ENCODE peak calls at places on chromosomes 13 and 19, in nine cellular contexts. One of them, this sample, is unnamed.

GRCh38 chr19:51478381-51479285 is at the start of gene CEACAM18:
- DNase-seq in HCT116: no peak
- DNase-seq in fibroblast of lung: no peak
- DNase-seq in body of pancreas: no peak
- DNase-seq in right atrium auricular region: no peak
- DNase-seq in colonic mucosa: no peak
- DNase-seq in cardiac muscle cell: no peak
- DNase-seq in PC-9: no peak
- DNase-seq in psoas muscle: no peak
- DNase-seq in this sample: no peak

GRCh38 chr19:54646331-54646841 is 16.1 kb downstream of the LILRB1 start:
- DNase-seq in HCT116: no peak
- DNase-seq in fibroblast of lung: no peak
- DNase-seq in body of pancreas: no peak
- DNase-seq in right atrium auricular region: no peak
- DNase-seq in colonic mucosa: no peak
- DNase-seq in cardiac muscle cell: no peak
- DNase-seq in PC-9: no peak
- DNase-seq in psoas muscle: no peak
- DNase-seq in this sample: no peak

GRCh38 chr19:48325265-48325910 is at the start of gene EMP3:
- DNase-seq in HCT116: peak; percentile 63
- DNase-seq in fibroblast of lung: peak; percentile 95
- DNase-seq in body of pancreas: peak; percentile 51
- DNase-seq in right atrium auricular region: peak; percentile 87
- DNase-seq in colonic mucosa: peak; percentile 76
- DNase-seq in cardiac muscle cell: peak; percentile 95
- DNase-seq in PC-9: peak; percentile 76
- DNase-seq in psoas muscle: peak; percentile 87
- DNase-seq in this sample: peak; percentile 93

GRCh38 chr19:19458110-19458816 is 52.8 kb downstream of the GATAD2A start:
- DNase-seq in HCT116: no peak
- DNase-seq in fibroblast of lung: no peak
- DNase-seq in body of pancreas: no peak
- DNase-seq in right atrium auricular region: no peak
- DNase-seq in colonic mucosa: no peak
- DNase-seq in cardiac muscle cell: no peak
- DNase-seq in PC-9: no peak
- DNase-seq in psoas muscle: no peak
- DNase-seq in this sample: no peak

GRCh38 chr13:35767256-35767981 is 290.9 kb upstream of the MAB21L1 start:
- DNase-seq in HCT116: no peak
- DNase-seq in fibroblast of lung: no peak
- DNase-seq in body of pancreas: no peak
- DNase-seq in right atrium auricular region: no peak
- DNase-seq in colonic mucosa: no peak
- DNase-seq in cardiac muscle cell: no peak
- DNase-seq in PC-9: no peak
- DNase-seq in psoas muscle: no peak
- DNase-seq in this sample: no peak

GRCh38 chr19:46629546-46630025 is 4.7 kb upstream of the PTGIR start:
- DNase-seq in HCT116: no peak
- DNase-seq in fibroblast of lung: peak; percentile 14
- DNase-seq in body of pancreas: peak; percentile 65
- DNase-seq in right atrium auricular region: no peak
- DNase-seq in colonic mucosa: no peak
- DNase-seq in cardiac muscle cell: peak; percentile 82
- DNase-seq in PC-9: no peak
- DNase-seq in psoas muscle: no peak
- DNase-seq in this sample: no peak

GRCh38 chr19:51702103-51702753 is 9.1 kb downstream of the SPACA6 start:
- DNase-seq in HCT116: no peak
- DNase-seq in fibroblast of lung: peak; percentile 36
- DNase-seq in body of pancreas: peak; percentile 96
- DNase-seq in right atrium auricular region: peak; percentile 89
- DNase-seq in colonic mucosa: peak; percentile 78
- DNase-seq in cardiac muscle cell: peak; percentile 79
- DNase-seq in PC-9: peak; percentile 92
- DNase-seq in psoas muscle: peak; percentile 86
- DNase-seq in this sample: peak; percentile 90

GRCh38 chr13:20127563-20128458 is 33.0 kb downstream of the GJA3 start:
- DNase-seq in HCT116: no peak
- DNase-seq in fibroblast of lung: peak; percentile 51
- DNase-seq in body of pancreas: peak; percentile 78
- DNase-seq in right atrium auricular region: peak; percentile 75
- DNase-seq in colonic mucosa: peak; percentile 69
- DNase-seq in cardiac muscle cell: peak; percentile 65
- DNase-seq in PC-9: peak; percentile 62
- DNase-seq in psoas muscle: peak; percentile 83
- DNase-seq in this sample: peak; percentile 84

GRCh38 chr13:36188446-36188845 is 25.9 kb downstream of the SOHLH2 start:
- DNase-seq in HCT116: no peak
- DNase-seq in fibroblast of lung: no peak
- DNase-seq in body of pancreas: no peak
- DNase-seq in right atrium auricular region: no peak
- DNase-seq in colonic mucosa: no peak
- DNase-seq in cardiac muscle cell: no peak
- DNase-seq in PC-9: no peak
- DNase-seq in psoas muscle: no peak
- DNase-seq in this sample: no peak

GRCh38 chr13:93765056-93765455 is 538.4 kb downstream of the GPC6 start:
- DNase-seq in HCT116: no peak
- DNase-seq in fibroblast of lung: no peak
- DNase-seq in body of pancreas: no peak
- DNase-seq in right atrium auricular region: no peak
- DNase-seq in colonic mucosa: no peak
- DNase-seq in cardiac muscle cell: no peak
- DNase-seq in PC-9: no peak
- DNase-seq in psoas muscle: no peak
- DNase-seq in this sample: no peak

GRCh38 chr13:104641309-104641708 is 1575.1 kb upstream of the SLC10A2 start:
- DNase-seq in HCT116: no peak
- DNase-seq in fibroblast of lung: peak; percentile 60
- DNase-seq in body of pancreas: no peak
- DNase-seq in right atrium auricular region: no peak
- DNase-seq in colonic mucosa: no peak
- DNase-seq in cardiac muscle cell: peak; percentile 3
- DNase-seq in PC-9: peak; percentile 39
- DNase-seq in psoas muscle: no peak
- DNase-seq in this sample: no peak

GRCh38 chr19:48318286-48318987 is 6.9 kb upstream of the EMP3 start:
- DNase-seq in HCT116: no peak
- DNase-seq in fibroblast of lung: no peak
- DNase-seq in body of pancreas: no peak
- DNase-seq in right atrium auricular region: no peak
- DNase-seq in colonic mucosa: no peak
- DNase-seq in cardiac muscle cell: no peak
- DNase-seq in PC-9: no peak
- DNase-seq in psoas muscle: no peak
- DNase-seq in this sample: no peak

GRCh38 chr19:14147797-14148605 is 11.6 kb upstream of the ASF1B start:
- DNase-seq in HCT116: peak; percentile 36
- DNase-seq in fibroblast of lung: peak; percentile 65
- DNase-seq in body of pancreas: peak; percentile 67
- DNase-seq in right atrium auricular region: peak; percentile 85
- DNase-seq in colonic mucosa: peak; percentile 72
- DNase-seq in cardiac muscle cell: peak; percentile 80
- DNase-seq in PC-9: peak; percentile 64
- DNase-seq in psoas muscle: peak; percentile 84
- DNase-seq in this sample: no peak

GRCh38 chr13:33284916-33285315 is 639 bp downstream of the STARD13 start:
- DNase-seq in HCT116: no peak
- DNase-seq in fibroblast of lung: no peak
- DNase-seq in body of pancreas: no peak
- DNase-seq in right atrium auricular region: no peak
- DNase-seq in colonic mucosa: no peak
- DNase-seq in cardiac muscle cell: peak; percentile 39
- DNase-seq in PC-9: no peak
- DNase-seq in psoas muscle: no peak
- DNase-seq in this sample: no peak

GRCh38 chr19:50568321-50569022 is at the start of gene LRRC4B:
- DNase-seq in HCT116: no peak
- DNase-seq in fibroblast of lung: no peak
- DNase-seq in body of pancreas: no peak
- DNase-seq in right atrium auricular region: no peak
- DNase-seq in colonic mucosa: no peak
- DNase-seq in cardiac muscle cell: peak; percentile 16
- DNase-seq in PC-9: no peak
- DNase-seq in psoas muscle: no peak
- DNase-seq in this sample: no peak

GRCh38 chr19:41363753-41364545 is at the start of gene B9D2:
- DNase-seq in HCT116: peak; percentile 96
- DNase-seq in fibroblast of lung: peak; percentile 99
- DNase-seq in body of pancreas: peak; percentile 99
- DNase-seq in right atrium auricular region: peak; percentile 98
- DNase-seq in colonic mucosa: peak; percentile 98
- DNase-seq in cardiac muscle cell: peak; percentile 99
- DNase-seq in PC-9: peak; percentile 97
- DNase-seq in psoas muscle: peak; percentile 99
- DNase-seq in this sample: peak; percentile 98

GRCh38 chr19:41367848-41368301 is 3.9 kb upstream of the B9D2 start:
- DNase-seq in HCT116: no peak
- DNase-seq in fibroblast of lung: peak; percentile 84
- DNase-seq in body of pancreas: peak; percentile 31
- DNase-seq in right atrium auricular region: no peak
- DNase-seq in colonic mucosa: no peak
- DNase-seq in cardiac muscle cell: peak; percentile 93
- DNase-seq in PC-9: peak; percentile 35
- DNase-seq in psoas muscle: no peak
- DNase-seq in this sample: no peak

GRCh38 chr19:41364546-41365391 is 820 bp upstream of the B9D2 start:
- DNase-seq in HCT116: no peak
- DNase-seq in fibroblast of lung: no peak
- DNase-seq in body of pancreas: no peak
- DNase-seq in right atrium auricular region: no peak
- DNase-seq in colonic mucosa: no peak
- DNase-seq in cardiac muscle cell: no peak
- DNase-seq in PC-9: no peak
- DNase-seq in psoas muscle: no peak
- DNase-seq in this sample: no peak

GRCh38 chr19:41363371-41363752 is 587 bp downstream of the B9D2 start:
- DNase-seq in HCT116: no peak
- DNase-seq in fibroblast of lung: no peak
- DNase-seq in body of pancreas: no peak
- DNase-seq in right atrium auricular region: no peak
- DNase-seq in colonic mucosa: no peak
- DNase-seq in cardiac muscle cell: no peak
- DNase-seq in PC-9: no peak
- DNase-seq in psoas muscle: peak; percentile 50
- DNase-seq in this sample: no peak

DNA sequence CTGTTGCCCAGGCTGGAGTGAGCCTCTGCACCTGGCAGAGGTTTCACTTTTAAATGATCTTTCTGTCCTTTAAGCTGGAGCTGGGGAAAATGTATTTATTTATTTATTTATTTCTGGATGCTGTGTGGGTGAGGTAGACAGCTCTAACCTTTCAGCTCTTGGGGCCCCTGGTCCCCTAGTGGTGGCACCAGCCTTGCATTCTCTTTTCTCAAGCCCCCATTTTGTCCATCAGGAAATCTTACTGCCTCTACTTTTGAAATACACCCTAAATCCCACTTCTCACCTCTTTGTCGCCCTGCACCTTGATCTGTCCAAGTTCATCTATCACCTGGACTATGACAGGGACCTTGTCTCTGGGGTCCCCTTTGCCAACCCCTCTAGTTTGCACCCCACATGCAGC is 2.1 kb upstream of the B9D2 start:
- DNase-seq in HCT116: no peak
- DNase-seq in fibroblast of lung: no peak
- DNase-seq in body of pancreas: no peak
- DNase-seq in right atrium auricular region: no peak
- DNase-seq in colonic mucosa: no peak
- DNase-seq in cardiac muscle cell: no peak
- DNase-seq in PC-9: no peak
- DNase-seq in psoas muscle: no peak
- DNase-seq in this sample: no peak
- TF ChIP-seq CTCF in HCT116: no peak
- TF ChIP-seq CTCF in fibroblast of lung: no peak
- TF ChIP-seq CTCF in body of pancreas: no peak
- TF ChIP-seq CTCF in right atrium auricular region: no peak
- TF ChIP-seq CTCF in colonic mucosa: no peak
- TF ChIP-seq CTCF in cardiac muscle cell: peak; percentile 14
- TF ChIP-seq CTCF in PC-9: peak; percentile 30
- TF ChIP-seq CTCF in psoas muscle: no peak
- TF ChIP-seq CTCF in this sample: no peak

GRCh38 chr13:75762967-75763366 is 126.8 kb downstream of the LMO7 start:
- DNase-seq in HCT116: no peak
- DNase-seq in fibroblast of lung: no peak
- DNase-seq in body of pancreas: no peak
- DNase-seq in right atrium auricular region: no peak
- DNase-seq in colonic mucosa: no peak
- DNase-seq in cardiac muscle cell: no peak
- DNase-seq in PC-9: no peak
- DNase-seq in psoas muscle: no peak
- DNase-seq in this sample: no peak
- H3K4me3 ChIP-seq in HCT116: no peak overlapping the region
- H3K4me3 ChIP-seq in fibroblast of lung: peak overlapping the region; percentile 53
- H3K4me3 ChIP-seq in body of pancreas: no peak overlapping the region
- H3K4me3 ChIP-seq in right atrium auricular region: peak overlapping the region; percentile 37
- H3K4me3 ChIP-seq in colonic mucosa: peak overlapping the region; percentile 30
- H3K4me3 ChIP-seq in cardiac muscle cell: no peak overlapping the region
- H3K4me3 ChIP-seq in PC-9: peak overlapping the region; percentile 59
- H3K4me3 ChIP-seq in psoas muscle: peak overlapping the region; percentile 69
- H3K4me3 ChIP-seq in this sample: peak overlapping the region; percentile 58

GRCh38 chr13:45316996-45317395 is 24.0 kb downstream of the TPT1 start:
- DNase-seq in HCT116: no peak
- DNase-seq in fibroblast of lung: no peak
- DNase-seq in body of pancreas: no peak
- DNase-seq in right atrium auricular region: no peak
- DNase-seq in colonic mucosa: no peak
- DNase-seq in cardiac muscle cell: no peak
- DNase-seq in PC-9: no peak
- DNase-seq in psoas muscle: no peak
- DNase-seq in this sample: no peak
- H3K27ac ChIP-seq in HCT116: no peak overlapping the region
- H3K27ac ChIP-seq in fibroblast of lung: no peak overlapping the region
- H3K27ac ChIP-seq in body of pancreas: no peak overlapping the region
- H3K27ac ChIP-seq in right atrium auricular region: no peak overlapping the region
- H3K27ac ChIP-seq in colonic mucosa: no peak overlapping the region
- H3K27ac ChIP-seq in cardiac muscle cell: no peak overlapping the region
- H3K27ac ChIP-seq in PC-9: no peak overlapping the region
- H3K27ac ChIP-seq in psoas muscle: no peak overlapping the region
- H3K27ac ChIP-seq in this sample: no peak overlapping the region

DNA sequence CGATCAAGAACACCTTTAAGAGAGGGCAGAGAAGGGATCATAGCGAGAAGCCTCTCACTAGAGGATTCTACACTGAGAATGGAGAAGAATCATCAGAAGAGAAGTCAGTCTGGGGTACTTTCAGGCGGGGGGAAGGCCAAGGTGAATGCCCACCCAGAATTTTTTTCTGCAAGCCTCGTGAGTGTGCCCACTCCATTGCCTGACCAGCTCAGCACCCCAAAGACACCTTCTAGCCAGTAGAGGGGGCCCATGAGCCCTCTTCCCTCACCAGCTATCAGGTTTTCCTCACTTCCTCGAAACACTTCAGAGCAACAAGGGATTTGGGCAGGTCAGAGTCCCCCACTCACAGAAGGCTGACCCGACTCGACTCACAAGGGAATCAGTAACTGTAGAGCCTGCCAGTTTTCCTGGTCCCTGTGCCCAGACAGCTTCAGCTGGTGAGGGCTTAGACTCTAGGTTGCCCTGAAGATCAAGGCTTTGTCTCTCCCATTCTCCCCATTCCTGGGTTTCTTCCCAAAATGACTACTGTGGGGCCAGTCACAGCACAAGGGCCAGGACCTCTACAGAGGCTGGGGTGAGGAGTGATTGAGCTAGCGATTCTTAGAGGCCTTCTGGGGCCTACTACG is 18.4 kb downstream of the NLRP13 start:
- DNase-seq in HCT116: peak; percentile 13
- DNase-seq in fibroblast of lung: no peak
- DNase-seq in body of pancreas: no peak
- DNase-seq in right atrium auricular region: peak; percentile 21
- DNase-seq in colonic mucosa: no peak
- DNase-seq in cardiac muscle cell: no peak
- DNase-seq in PC-9: peak; percentile 10
- DNase-seq in psoas muscle: no peak
- DNase-seq in this sample: no peak
- TF ChIP-seq CTCF in HCT116: peak; percentile 38
- TF ChIP-seq CTCF in fibroblast of lung: no peak
- TF ChIP-seq CTCF in body of pancreas: no peak
- TF ChIP-seq CTCF in right atrium auricular region: no peak
- TF ChIP-seq CTCF in colonic mucosa: no peak
- TF ChIP-seq CTCF in cardiac muscle cell: no peak
- TF ChIP-seq CTCF in PC-9: peak; percentile 44
- TF ChIP-seq CTCF in psoas muscle: no peak
- TF ChIP-seq CTCF in this sample: no peak